ENCODE peak calls at places on chromosomes 7 and 10, in five cellular contexts. C is astrocyte of the spinal cord; I is upper lobe of left lung; B is activated T-helper 1 cell treated with anti-CD3 and anti-CD28 coated beads, Interleukin-12 subunit alpha, Interleukin-12 subunit beta, Interleukin-2, Interleukin-4 antibody, amounts not matched to agents 30 ng/mL and 10 ng/mL and 1 ng/mL, durations not matched to agents 14 hours and 24 hours and 36 hours; H is iris pigment epithelial cell. V is an unnamed sample.
A peak's percentile ranks its signal among the peaks of the same experiment; 100 is the strongest.

GRCh38 chr10:90787906-90788491 is 69.8 kb downstream of the HTR7 start:
- DNase-seq in H (peak; percentile 42), B (no peak), C (peak; percentile 37), I (no peak), V (peak; percentile 53)

GRCh38 chr7:20241491-20242261 is 24.5 kb upstream of the MACC1 start:
- DNase-seq in H (peak; percentile 57), C (peak; percentile 96), B (no peak), I (no peak), V (no peak)

GRCh38 chr7:137890449-137890916 is 43.7 kb upstream of the DGKI start:
- DNase-seq in I (no peak), H (no peak), B (no peak), C (no peak), V (no peak)

GRCh38 chr10:86364551-86365345 is 1.8 kb downstream of the GRID1 start:
- DNase-seq in C (no peak), I (peak; percentile 17), H (no peak), B (no peak), V (peak; percentile 52)

GRCh38 chr10:59926086-59926485 is 19.7 kb upstream of the CCDC6 start:
- DNase-seq in B (no peak), C (no peak), I (no peak), H (no peak), V (no peak)

GRCh38 chr7:158973941-158974785 is 117.8 kb downstream of the DYNC2I1 start:
- DNase-seq in H (no peak), I (no peak), B (no peak), C (no peak), V (peak; percentile 31)

GRCh38 chr7:12256025-12256570 is 45.0 kb downstream of the TMEM106B start:
- DNase-seq in I (no peak), H (peak; percentile 74), C (peak; percentile 15), B (no peak), V (no peak)

GRCh38 chr7:12030116-12030515 is 181.0 kb upstream of the TMEM106B start:
- DNase-seq in B (no peak), H (peak; percentile 83), C (peak; percentile 63), I (no peak), V (no peak)

GRCh38 chr10:132833421-132834111 is 47.6 kb upstream of the NKX6-2 start:
- DNase-seq in B (no peak), I (no peak), C (no peak), H (no peak), V (no peak)

GRCh38 chr7:42234736-42235135 is 2.3 kb downstream of the GLI3 start:
- DNase-seq in C (no peak), I (no peak), H (peak; percentile 45), B (no peak), V (no peak)

GRCh38 chr10:109961181-109962001 is 38.1 kb upstream of the XPNPEP1 start:
- DNase-seq in C (peak; percentile 82), I (no peak), H (peak; percentile 44), B (no peak), V (no peak)

GRCh38 chr10:88932539-88933256 is 19.9 kb downstream of the ACTA2 start:
- DNase-seq in H (peak; percentile 84), B (peak; percentile 30), I (peak; percentile 61), C (peak; percentile 78), V (peak; percentile 23)

GRCh38 chr7:29194206-29194593 is 375 bp upstream of the CHN2 start:
- DNase-seq in H (no peak), B (no peak), C (no peak), I (no peak), V (peak; percentile 35)

GRCh38 chr7:45574521-45575500 is 643 bp downstream of the ADCY1 start:
- DNase-seq in C (peak; percentile 45), H (peak; percentile 65), B (no peak), I (no peak), V (peak; percentile 61)

GRCh38 chr7:33986951-33987948 is 81.9 kb downstream of the BMPER start:
- DNase-seq in H (peak; percentile 99), B (no peak), I (peak; percentile 62), C (peak; percentile 98), V (no peak)